ENCODE peak calls at places on chromosomes 11 and 22, in five cellular contexts. P is IMR-90, C is psoas muscle, H is pancreas, X is upper lobe of right lung. R is an unnamed sample.

GRCh38 chr11:10091314-10092045 is 202.5 kb downstream of the SBF2 start:
- DNase-seq in P (peak; percentile 19), C (no peak), H (no peak), X (no peak), R (no peak)

GRCh38 chr11:65362320-65362931 is 7.9 kb downstream of the TIGD3 start:
- DNase-seq in P (no peak), C (no peak), H (no peak), X (no peak), R (no peak)

GRCh38 chr11:79296113-79296512 is 144.7 kb downstream of the TENM4 start:
- DNase-seq in P (no peak), C (no peak), H (no peak), X (no peak), R (no peak)

GRCh38 chr11:18650353-18650752 is 16.2 kb upstream of the SPTY2D1 start:
- DNase-seq in P (no peak), C (no peak), H (no peak), X (no peak), R (no peak)

GRCh38 chr11:43576834-43577521 is 103.6 kb upstream of the HSD17B12 start:
- DNase-seq in P (peak; percentile 49), C (no peak), H (no peak), X (no peak), R (no peak)

GRCh38 chr11:123122341-123122740 is 60.4 kb upstream of the HSPA8 start:
- DNase-seq in P (peak; percentile 78), C (peak; percentile 30), H (no peak), X (no peak), R (no peak)

GRCh38 chr22:16807109-16807508 is 18.1 kb downstream of the XKR3 start:
- DNase-seq in P (no peak), C (no peak), H (no peak), X (no peak), R (no peak)

GRCh38 chr11:11034476-11034875 is 176.6 kb upstream of the ZBED5 start:
- DNase-seq in P (no peak), C (no peak), H (no peak), X (no peak), R (no peak)

GRCh38 chr22:31148516-31148915 is 8.2 kb upstream of the PLA2G3 start:
- DNase-seq in P (peak; percentile 35), C (no peak), H (no peak), X (peak; percentile 29), R (no peak)

GRCh38 chr22:50711446-50712340 is 26.3 kb upstream of the ACR start:
- DNase-seq in P (no peak), C (no peak), H (no peak), X (peak; percentile 53), R (no peak)

GRCh38 chr11:23502389-23502788 is 642.1 kb upstream of the CCDC179 start:
- DNase-seq in P (no peak), C (no peak), H (no peak), X (no peak), R (no peak)

GRCh38 chr11:69961738-69962137 is 116.4 kb upstream of the ANO1 start:
- DNase-seq in P (no peak), C (no peak), H (no peak), X (no peak), R (no peak)

GRCh38 chr11:35029979-35030378 is 109.0 kb upstream of the CD44 start:
- DNase-seq in P (peak; percentile 84), C (no peak), H (no peak), X (no peak), R (no peak)

GRCh38 chr11:114297806-114298700 is 1.9 kb downstream of the NNMT start:
- DNase-seq in P (no peak), C (no peak), H (no peak), X (no peak), R (no peak)

GRCh38 chr22:19878461-19879247 is 24.0 kb upstream of the GNB1L start:
- DNase-seq in P (peak; percentile 26), C (peak; percentile 8), H (no peak), X (peak; percentile 39), R (no peak)

GRCh38 chr11:119369035-119369925 is 12.2 kb downstream of the USP2 start:
- DNase-seq in P (no peak), C (no peak), H (no peak), X (peak; percentile 53), R (no peak)

GRCh38 chr11:75174781-75175370 is 24.0 kb downstream of the SLCO2B1 start:
- DNase-seq in P (peak; percentile 34), C (no peak), H (no peak), X (no peak), R (no peak)

GRCh38 chr11:60367009-60367408 is 11.3 kb upstream of the MS4A7 start:
- DNase-seq in P (no peak), C (no peak), H (no peak), X (no peak), R (no peak)

GRCh38 chr22:46036558-46037408 is 59.8 kb upstream of the WNT7B start:
- DNase-seq in P (no peak), C (no peak), H (peak; percentile 65), X (peak; percentile 62), R (no peak)

GRCh38 chr11:119666463-119667131 is 62.4 kb downstream of the NECTIN1 start:
- DNase-seq in P (peak; percentile 47), C (peak; percentile 76), H (peak; percentile 88), X (peak; percentile 89), R (no peak)

GRCh38 chr22:39607093-39607492 is 36.5 kb downstream of the CACNA1I start:
- DNase-seq in P (no peak), C (no peak), H (no peak), X (no peak), R (no peak)

GRCh38 chr22:19062139-19062789 is 59.9 kb downstream of the DGCR2 start:
- DNase-seq in P (peak; percentile 23), C (no peak), H (peak; percentile 53), X (peak; percentile 46), R (no peak)

GRCh38 chr11:70503878-70504240 is 105.5 kb downstream of the CTTN start:
- DNase-seq in P (no peak), C (no peak), H (no peak), X (no peak), R (no peak)

GRCh38 chr11:69249641-69250502 is 44.1 kb upstream of the MYEOV start:
- DNase-seq in P (peak; percentile 69), C (no peak), H (no peak), X (peak; percentile 85), R (no peak)

DNA sequence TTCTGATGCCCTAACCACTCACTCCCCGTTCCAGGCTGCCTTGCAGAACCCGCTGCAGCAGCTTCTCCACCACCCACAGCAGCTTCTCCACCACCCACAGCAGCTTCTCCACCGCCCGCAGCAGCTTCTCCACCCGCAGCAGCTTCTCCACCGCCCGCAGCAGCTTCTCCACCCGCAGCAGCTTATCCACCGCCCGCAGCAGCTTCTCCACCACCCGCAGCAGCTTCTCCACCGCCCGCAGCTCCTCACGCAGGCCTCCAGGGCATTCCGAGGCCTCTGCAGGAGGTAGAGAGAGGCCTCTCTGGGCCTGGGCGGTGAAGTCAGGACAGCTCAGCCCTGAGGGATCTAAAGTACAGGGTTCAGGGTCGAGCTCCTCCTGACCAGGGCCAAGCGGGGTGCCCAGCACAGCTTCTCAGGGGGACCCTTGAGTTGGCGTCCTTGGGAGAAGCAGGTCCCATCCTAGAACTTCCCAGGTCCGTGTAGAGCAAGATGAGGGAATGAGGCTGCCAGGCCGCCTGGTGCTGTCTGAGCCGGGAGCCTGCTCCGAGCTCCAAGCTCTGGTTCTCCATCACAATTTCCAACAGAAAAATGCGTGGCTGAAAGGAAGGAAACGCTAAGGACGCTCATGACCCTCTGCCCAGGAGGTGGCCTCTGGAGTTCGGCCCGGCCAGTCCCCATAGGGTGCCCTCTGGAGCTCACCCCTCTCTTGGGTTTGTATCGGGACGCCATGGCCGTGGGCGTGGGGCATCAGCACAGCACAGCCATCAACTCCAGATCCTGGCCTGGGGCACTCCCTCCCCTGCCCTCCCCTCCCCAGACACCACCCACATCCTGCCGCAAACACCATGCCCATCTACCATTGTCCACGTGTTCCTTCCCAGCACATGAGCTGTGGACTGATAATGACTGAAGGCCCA is 528.6 kb downstream of the BRD1 start:
- DNase-seq in P (no peak), C (no peak), H (no peak), X (peak; percentile 53), R (peak; percentile 82)
- H3K9me3 ChIP-seq in P (peaks cover 78% of the 10 kb centered on the region), C (no peaks in the 10 kb centered on the region), H (no peaks in the 10 kb centered on the region), X (no peaks in the 10 kb centered on the region), R (no peaks in the 10 kb centered on the region)

DNA sequence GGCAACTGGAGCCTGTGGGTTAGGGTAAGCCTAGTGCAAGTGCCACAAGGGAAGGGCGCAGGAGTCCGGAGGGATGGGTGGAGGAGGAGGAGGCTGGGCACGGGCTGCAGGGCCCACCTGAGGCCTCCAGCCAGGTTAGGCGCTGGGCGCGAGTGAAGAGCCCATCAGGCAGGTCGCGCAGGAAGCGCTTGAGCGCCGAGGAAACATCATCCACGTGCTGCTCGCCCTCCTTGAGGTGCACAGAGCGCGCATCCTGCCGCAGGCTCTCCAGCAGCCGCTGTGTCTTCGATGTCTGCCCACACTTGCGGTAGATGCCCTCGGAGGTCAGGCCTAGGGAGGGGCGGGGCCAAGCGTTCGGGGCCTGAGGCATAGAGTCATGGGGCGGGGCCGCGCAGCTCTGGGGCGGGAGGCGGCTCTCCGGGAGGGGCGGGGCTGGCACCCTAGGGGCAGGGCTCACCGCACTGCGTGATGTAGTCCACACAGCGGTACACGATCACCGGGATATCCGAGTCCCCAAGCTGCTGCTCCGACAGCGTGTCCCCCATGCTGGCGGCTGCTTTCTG is 22.7 kb upstream of the PDE2A start:
- DNase-seq in P (no peak), C (peak; percentile 81), H (no peak), X (no peak), R (no peak)
- H3K36me3 ChIP-seq in P (peaks cover 89% of the 10 kb centered on the region), C (peaks cover 12% of the 10 kb centered on the region), H (peaks cover 87% of the 10 kb centered on the region), X (peaks cover 100% of the 10 kb centered on the region), R (peaks cover 4% of the 10 kb centered on the region)

DNA sequence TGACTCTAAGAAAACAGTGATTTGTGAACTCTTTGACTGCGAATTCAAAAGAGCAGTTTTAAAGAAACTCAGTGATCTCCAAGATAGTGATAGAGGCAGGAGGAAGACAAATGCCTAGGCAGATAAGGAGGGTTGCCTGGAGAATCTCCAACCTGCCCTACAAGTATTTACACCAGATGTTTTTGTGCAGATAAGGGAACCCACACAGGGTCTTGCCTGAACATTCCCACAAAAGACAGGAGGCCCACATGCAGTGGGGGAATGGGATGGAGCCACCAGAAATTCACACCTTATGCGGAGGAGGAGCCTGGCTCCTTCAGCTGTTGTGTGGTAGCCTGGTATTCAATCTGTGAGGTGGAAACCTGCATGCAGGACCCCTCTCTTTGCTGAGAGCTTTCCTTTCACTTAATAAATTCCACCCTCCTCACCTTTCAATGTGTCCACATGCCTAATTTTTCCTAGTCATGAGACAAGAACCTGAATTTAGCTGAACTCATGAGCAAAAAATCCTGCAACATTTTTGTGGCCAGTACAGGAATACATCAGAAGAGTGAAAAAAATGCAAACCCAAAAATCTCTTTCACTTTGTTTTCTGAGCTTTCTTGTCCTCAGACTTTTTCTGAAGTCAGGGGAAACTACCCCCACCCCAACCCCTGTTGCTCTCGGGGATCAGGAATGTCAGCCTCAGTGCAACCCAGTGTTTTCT is 8.1 kb upstream of the GLYAT start:
- DNase-seq in P (peak; percentile 32), C (no peak), H (no peak), X (no peak), R (no peak)
- H3K9me3 ChIP-seq in P (no peaks in the 10 kb centered on the region), C (no peaks in the 10 kb centered on the region), H (no peaks in the 10 kb centered on the region), X (no peaks in the 10 kb centered on the region), R (no peaks in the 10 kb centered on the region)

GRCh38 chr11:120840661-120841060 is 183.2 kb upstream of the TBCEL start:
- DNase-seq in P (no peak), C (no peak), H (no peak), X (no peak), R (no peak)

GRCh38 chr11:120839846-120840402 is 184.0 kb upstream of the TBCEL start:
- DNase-seq in P (no peak), C (no peak), H (no peak), X (no peak), R (no peak)

GRCh38 chr11:120841074-120841473 is 182.8 kb upstream of the TBCEL start:
- DNase-seq in P (no peak), C (no peak), H (no peak), X (no peak), R (no peak)

GRCh38 chr11:120839201-120839600 is 184.7 kb upstream of the TBCEL start:
- DNase-seq in P (no peak), C (no peak), H (no peak), X (no peak), R (no peak)

GRCh38 chr11:120842195-120842594 is 181.7 kb upstream of the TBCEL start:
- DNase-seq in P (no peak), C (no peak), H (no peak), X (no peak), R (no peak)
- H3K36me3 ChIP-seq in P (no peaks in the 10 kb centered on the region), C (no peaks in the 10 kb centered on the region), H (no peaks in the 10 kb centered on the region), X (no peaks in the 10 kb centered on the region), R (no peaks in the 10 kb centered on the region)

R was measured in vagina.